ENCODE peak calls at places on chromosomes 4 and X, in six cellular contexts. One of them, this sample, is unnamed.
A peak's percentile ranks its signal among the peaks of the same experiment; 100 is the strongest.

GRCh38 chr4:53925050-53925605 is 139.3 kb downstream of the CHIC2 start:
- DNase-seq in iris pigment epithelial cell: no peak
- DNase-seq in amniotic stem cell: no peak
- DNase-seq in D721Med: no peak
- DNase-seq in thyroid gland: no peak
- DNase-seq in activated CD4-positive, alpha-beta T cell treated with anti-CD3 and anti-CD28 coated beads, Interleukin-2, amount 50 U/mL, for 1 hour: no peak
- DNase-seq in this sample: no peak

GRCh38 chr4:48046059-48046458 is 29.5 kb downstream of the NIPAL1 start:
- DNase-seq in thyroid gland: no peak
- DNase-seq in D721Med: no peak
- DNase-seq in iris pigment epithelial cell: no peak
- DNase-seq in amniotic stem cell: no peak
- DNase-seq in activated CD4-positive, alpha-beta T cell treated with anti-CD3 and anti-CD28 coated beads, Interleukin-2, amount 50 U/mL, for 1 hour: no peak
- DNase-seq in this sample: no peak

GRCh38 chr4:94533405-94534223 is 81.9 kb downstream of the PDLIM5 start:
- DNase-seq in D721Med: no peak
- DNase-seq in amniotic stem cell: no peak
- DNase-seq in thyroid gland: no peak
- DNase-seq in activated CD4-positive, alpha-beta T cell treated with anti-CD3 and anti-CD28 coated beads, Interleukin-2, amount 50 U/mL, for 1 hour: no peak
- DNase-seq in iris pigment epithelial cell: no peak
- DNase-seq in this sample: no peak

GRCh38 chr4:123478859-123479345 is 82.3 kb downstream of the SPRY1 start:
- DNase-seq in D721Med: no peak
- DNase-seq in activated CD4-positive, alpha-beta T cell treated with anti-CD3 and anti-CD28 coated beads, Interleukin-2, amount 50 U/mL, for 1 hour: no peak
- DNase-seq in amniotic stem cell: no peak
- DNase-seq in thyroid gland: peak; percentile 34
- DNase-seq in iris pigment epithelial cell: peak; percentile 72
- DNase-seq in this sample: no peak

GRCh38 chr4:6887591-6888371 is 21.8 kb upstream of the TBC1D14 start:
- DNase-seq in iris pigment epithelial cell: no peak
- DNase-seq in activated CD4-positive, alpha-beta T cell treated with anti-CD3 and anti-CD28 coated beads, Interleukin-2, amount 50 U/mL, for 1 hour: no peak
- DNase-seq in thyroid gland: no peak
- DNase-seq in D721Med: no peak
- DNase-seq in amniotic stem cell: no peak
- DNase-seq in this sample: no peak

GRCh38 chr4:3330682-3331081 is 37.9 kb downstream of the RGS12 start:
- DNase-seq in amniotic stem cell: no peak
- DNase-seq in iris pigment epithelial cell: no peak
- DNase-seq in activated CD4-positive, alpha-beta T cell treated with anti-CD3 and anti-CD28 coated beads, Interleukin-2, amount 50 U/mL, for 1 hour: no peak
- DNase-seq in thyroid gland: no peak
- DNase-seq in D721Med: no peak
- DNase-seq in this sample: no peak

GRCh38 chr4:98630804-98631454 is 27.5 kb downstream of the TSPAN5 start:
- DNase-seq in iris pigment epithelial cell: no peak
- DNase-seq in activated CD4-positive, alpha-beta T cell treated with anti-CD3 and anti-CD28 coated beads, Interleukin-2, amount 50 U/mL, for 1 hour: no peak
- DNase-seq in thyroid gland: no peak
- DNase-seq in D721Med: no peak
- DNase-seq in amniotic stem cell: no peak
- DNase-seq in this sample: no peak

GRCh38 chrX:78029663-78030062 is 60.2 kb upstream of the PGAM4 start:
- DNase-seq in iris pigment epithelial cell: peak; percentile 17
- DNase-seq in activated CD4-positive, alpha-beta T cell treated with anti-CD3 and anti-CD28 coated beads, Interleukin-2, amount 50 U/mL, for 1 hour: peak; percentile 1
- DNase-seq in D721Med: no peak
- DNase-seq in amniotic stem cell: peak; percentile 0
- DNase-seq in thyroid gland: no peak
- DNase-seq in this sample: no peak

GRCh38 chr4:6180841-6181631 is 19.3 kb downstream of the JAKMIP1 start:
- DNase-seq in iris pigment epithelial cell: no peak
- DNase-seq in thyroid gland: no peak
- DNase-seq in amniotic stem cell: no peak
- DNase-seq in activated CD4-positive, alpha-beta T cell treated with anti-CD3 and anti-CD28 coated beads, Interleukin-2, amount 50 U/mL, for 1 hour: peak; percentile 25
- DNase-seq in D721Med: no peak
- DNase-seq in this sample: no peak

GRCh38 chr4:15755321-15755750 is 22.8 kb upstream of the CD38 start:
- DNase-seq in D721Med: no peak
- DNase-seq in thyroid gland: no peak
- DNase-seq in iris pigment epithelial cell: peak; percentile 87
- DNase-seq in activated CD4-positive, alpha-beta T cell treated with anti-CD3 and anti-CD28 coated beads, Interleukin-2, amount 50 U/mL, for 1 hour: peak; percentile 26
- DNase-seq in amniotic stem cell: no peak
- DNase-seq in this sample: no peak

GRCh38 chrX:136767104-136767941 is 13.4 kb downstream of the ARHGEF6 start:
- DNase-seq in activated CD4-positive, alpha-beta T cell treated with anti-CD3 and anti-CD28 coated beads, Interleukin-2, amount 50 U/mL, for 1 hour: peak; percentile 43
- DNase-seq in thyroid gland: peak; percentile 47
- DNase-seq in iris pigment epithelial cell: peak; percentile 30
- DNase-seq in D721Med: no peak
- DNase-seq in amniotic stem cell: no peak
- DNase-seq in this sample: no peak

GRCh38 chrX:23857409-23857808 is 50.3 kb downstream of the APOO start:
- DNase-seq in D721Med: no peak
- DNase-seq in activated CD4-positive, alpha-beta T cell treated with anti-CD3 and anti-CD28 coated beads, Interleukin-2, amount 50 U/mL, for 1 hour: no peak
- DNase-seq in amniotic stem cell: no peak
- DNase-seq in iris pigment epithelial cell: no peak
- DNase-seq in thyroid gland: no peak
- DNase-seq in this sample: no peak

GRCh38 chrX:48835524-48836329 is at the start of gene PCSK1N:
- DNase-seq in iris pigment epithelial cell: no peak
- DNase-seq in activated CD4-positive, alpha-beta T cell treated with anti-CD3 and anti-CD28 coated beads, Interleukin-2, amount 50 U/mL, for 1 hour: peak; percentile 58
- DNase-seq in amniotic stem cell: no peak
- DNase-seq in thyroid gland: peak; percentile 11
- DNase-seq in D721Med: peak; percentile 71
- DNase-seq in this sample: no peak

GRCh38 chr4:83962492-83962891 is 426.6 kb downstream of the GPAT3 start:
- DNase-seq in thyroid gland: no peak
- DNase-seq in iris pigment epithelial cell: no peak
- DNase-seq in activated CD4-positive, alpha-beta T cell treated with anti-CD3 and anti-CD28 coated beads, Interleukin-2, amount 50 U/mL, for 1 hour: no peak
- DNase-seq in amniotic stem cell: no peak
- DNase-seq in D721Med: no peak
- DNase-seq in this sample: no peak

GRCh38 chrX:129980043-129980442 is 2.4 kb upstream of the BCORL1 start:
- DNase-seq in activated CD4-positive, alpha-beta T cell treated with anti-CD3 and anti-CD28 coated beads, Interleukin-2, amount 50 U/mL, for 1 hour: no peak
- DNase-seq in amniotic stem cell: no peak
- DNase-seq in thyroid gland: peak; percentile 61
- DNase-seq in iris pigment epithelial cell: no peak
- DNase-seq in D721Med: no peak
- DNase-seq in this sample: no peak

GRCh38 chrX:150767045-150767395 is 73.8 kb downstream of the MTMR1 start:
- DNase-seq in amniotic stem cell: no peak
- DNase-seq in thyroid gland: no peak
- DNase-seq in D721Med: no peak
- DNase-seq in activated CD4-positive, alpha-beta T cell treated with anti-CD3 and anti-CD28 coated beads, Interleukin-2, amount 50 U/mL, for 1 hour: no peak
- DNase-seq in iris pigment epithelial cell: peak; percentile 45
- DNase-seq in this sample: peak; percentile 6

GRCh38 chr4:39976945-39977488 is 694 bp downstream of the PDS5A start:
- DNase-seq in D721Med: no peak
- DNase-seq in iris pigment epithelial cell: peak; percentile 23
- DNase-seq in activated CD4-positive, alpha-beta T cell treated with anti-CD3 and anti-CD28 coated beads, Interleukin-2, amount 50 U/mL, for 1 hour: peak; percentile 41
- DNase-seq in thyroid gland: peak; percentile 44
- DNase-seq in amniotic stem cell: no peak
- DNase-seq in this sample: no peak

GRCh38 chr4:67603310-67604028 is 44.9 kb downstream of the STAP1 start:
- DNase-seq in D721Med: no peak
- DNase-seq in iris pigment epithelial cell: no peak
- DNase-seq in activated CD4-positive, alpha-beta T cell treated with anti-CD3 and anti-CD28 coated beads, Interleukin-2, amount 50 U/mL, for 1 hour: no peak
- DNase-seq in amniotic stem cell: no peak
- DNase-seq in thyroid gland: peak; percentile 45
- DNase-seq in this sample: no peak